ENCODE peak calls at places on chromosomes 11 and 22, in four cellular contexts. H is naive thymus-derived CD4-positive, alpha-beta T cell; P is tibial artery; B is kidney. V is an unnamed sample.

GRCh38 chr11:34126959-34127848 is 21.8 kb downstream of the NAT10 start:
- DNase-seq in H (no peak), P (no peak), B (no peak), V (no peak)

GRCh38 chr22:42425337-42425988 is 6.7 kb downstream of the NFAM1 start:
- DNase-seq in B (no peak), H (no peak), P (no peak), V (no peak)

GRCh38 chr22:40491990-40492631 is 121.7 kb downstream of the SGSM3 start:
- DNase-seq in H (peak; percentile 47), P (no peak), B (no peak), V (no peak)

GRCh38 chr11:130785376-130786110 is 130.7 kb downstream of the SNX19 start:
- DNase-seq in B (no peak), P (no peak), H (no peak), V (no peak)

GRCh38 chr22:40635940-40636379 is 559 bp downstream of the MRTFA start:
- DNase-seq in P (no peak), B (no peak), H (no peak), V (no peak)

GRCh38 chr22:19044381-19044780 is 77.8 kb downstream of the DGCR2 start:
- DNase-seq in P (no peak), B (peak; percentile 38), H (no peak), V (no peak)

GRCh38 chr11:103450241-103450640 is 341.0 kb downstream of the DYNC2H1 start:
- DNase-seq in B (no peak), H (no peak), P (no peak), V (no peak)

GRCh38 chr11:130719516-130719915 is 196.8 kb downstream of the SNX19 start:
- DNase-seq in H (no peak), B (no peak), P (no peak), V (no peak)

GRCh38 chr11:26070981-26071380 is 260.9 kb upstream of the ANO3 start:
- DNase-seq in P (no peak), B (no peak), H (no peak), V (no peak)

GRCh38 chr11:110249066-110249465 is 47.3 kb downstream of the RDX start:
- DNase-seq in B (no peak), H (peak; percentile 6), P (no peak), V (no peak)

GRCh38 chr11:90218606-90219005 is 4.2 kb downstream of the CHORDC1 start:
- DNase-seq in H (no peak), B (peak; percentile 68), P (no peak), V (no peak)

GRCh38 chr11:17219016-17219415 is 11.2 kb upstream of the PIK3C2A start:
- DNase-seq in B (no peak), H (no peak), P (no peak), V (no peak)

GRCh38 chr11:118052581-118053206 is 24.2 kb upstream of the TMPRSS4 start:
- DNase-seq in H (no peak), P (no peak), B (no peak), V (no peak)

GRCh38 chr11:803770-804598 is 1.0 kb downstream of the PIDD1 start:
- DNase-seq in H (no peak), P (no peak), B (no peak), V (no peak)

GRCh38 chr11:11786771-11787170 is 55.0 kb upstream of the USP47 start:
- DNase-seq in B (no peak), P (no peak), H (no peak), V (no peak)

GRCh38 chr11:119739021-119739703 is 10.2 kb upstream of the NECTIN1 start:
- DNase-seq in H (no peak), B (no peak), P (no peak), V (no peak)

GRCh38 chr11:57345555-57346151 is 7.5 kb downstream of the P2RX3 start:
- DNase-seq in B (no peak), P (peak; percentile 74), H (peak; percentile 60), V (peak; percentile 47)

GRCh38 chr11:10349806-10350205 is 44.9 kb downstream of the ADM start:
- DNase-seq in P (no peak), B (no peak), H (no peak), V (no peak)

GRCh38 chr11:123430736-123431356 is 777 bp downstream of the GRAMD1B start:
- DNase-seq in H (peak; percentile 55), B (peak; percentile 88), P (peak; percentile 62), V (peak; percentile 43)

GRCh38 chr11:62394825-62395538 is 23.9 kb upstream of the SCGB1A1 start:
- DNase-seq in B (peak; percentile 93), H (peak; percentile 54), P (peak; percentile 75), V (no peak)

GRCh38 chr11:19441752-19442553 is 201.2 kb upstream of the E2F8 start:
- DNase-seq in P (peak; percentile 70), H (no peak), B (peak; percentile 66), V (no peak)

GRCh38 chr11:27711725-27712124 is 11.5 kb upstream of the BDNF start:
- DNase-seq in H (no peak), P (no peak), B (no peak), V (no peak)

GRCh38 chr11:2581931-2582435 is 117.8 kb downstream of the KCNQ1OT1 start:
- DNase-seq in B (peak; percentile 54), P (peak; percentile 9), H (no peak), V (peak; percentile 5)

GRCh38 chr11:122772945-122773344 is 65.4 kb upstream of the CRTAM start:
- DNase-seq in P (no peak), B (no peak), H (no peak), V (no peak)

GRCh38 chr11:88405853-88406252 is 68.3 kb upstream of the CTSC start:
- DNase-seq in P (no peak), B (no peak), H (no peak), V (no peak)

GRCh38 chr11:45252134-45252856 is 33.8 kb downstream of the SYT13 start:
- DNase-seq in P (no peak), H (no peak), B (no peak), V (no peak)

GRCh38 chr22:48299124-48299523 is 1528.5 kb downstream of the BRD1 start:
- DNase-seq in H (no peak), P (no peak), B (no peak), V (no peak)
- H3K9me3 ChIP-seq in H (no peaks in the 10 kb centered on the region), P (no peaks in the 10 kb centered on the region), B (no peaks in the 10 kb centered on the region), V (no peaks in the 10 kb centered on the region)

DNA sequence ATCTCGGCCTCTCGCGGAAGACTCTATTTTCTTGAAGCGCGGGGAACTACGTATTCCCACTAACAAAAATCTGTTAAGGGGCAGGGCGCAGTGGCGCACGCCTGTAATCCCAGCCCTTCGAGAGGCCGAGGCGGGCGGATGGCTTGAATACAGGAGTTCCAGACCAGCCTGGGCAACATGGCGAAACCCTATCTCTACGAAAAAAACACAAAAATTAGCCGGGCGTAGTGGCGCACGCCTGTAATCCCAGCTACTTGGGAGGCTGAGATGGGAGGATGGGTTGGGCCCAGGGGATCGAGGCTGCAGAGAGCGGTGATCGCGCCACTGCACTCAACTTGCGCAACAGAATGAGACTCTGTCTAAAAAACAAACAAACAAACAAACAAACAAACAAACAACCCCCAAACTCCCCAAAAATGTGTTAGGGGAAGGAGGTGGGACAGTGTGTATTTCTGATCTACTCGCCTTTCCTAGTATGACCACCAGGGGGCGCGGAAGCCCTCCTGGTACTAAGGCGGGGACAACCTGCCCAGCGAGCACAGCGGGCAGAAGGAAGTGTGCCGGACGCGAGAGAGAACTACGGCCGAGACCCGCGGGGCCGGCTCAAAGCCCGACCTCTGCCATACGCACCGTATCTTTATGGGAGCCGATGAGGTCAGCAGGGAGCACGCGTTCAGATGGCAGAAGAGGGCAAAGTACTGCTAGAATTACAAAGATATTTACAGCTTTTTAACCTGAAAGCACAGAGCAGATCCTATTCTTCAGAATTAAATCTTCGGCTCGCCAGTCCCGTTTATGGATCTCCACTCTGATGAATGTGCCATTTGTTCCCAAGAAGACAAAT is 1.3 kb upstream of the STX3 start:
- DNase-seq in H (peak; percentile 75), P (peak; percentile 89), B (peak; percentile 93), V (peak; percentile 69)
- H3K9me3 ChIP-seq in H (no peaks in the 10 kb centered on the region), P (no peaks in the 10 kb centered on the region), B (no peaks in the 10 kb centered on the region), V (no peaks in the 10 kb centered on the region)

DNA sequence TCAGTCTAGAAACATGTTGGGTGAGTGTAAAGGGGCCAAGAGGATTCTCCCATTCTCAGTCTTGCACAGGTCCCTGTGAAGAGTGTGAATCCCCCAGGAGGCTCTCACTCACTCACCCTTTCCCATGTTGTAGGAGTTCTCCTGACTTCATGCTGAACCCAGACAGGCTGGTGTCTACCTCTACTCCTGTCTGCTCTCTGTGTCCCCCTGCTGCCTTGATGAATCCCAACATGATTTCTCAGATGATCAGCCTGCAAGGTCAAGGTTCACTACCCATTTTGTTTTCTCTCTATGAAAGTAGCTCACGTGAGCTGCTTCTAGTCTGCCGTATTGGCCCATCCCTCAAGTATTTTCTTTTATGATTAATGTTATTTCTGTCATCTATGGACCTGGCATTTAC is 500.6 kb downstream of the ETS1 start:
- DNase-seq in P (no peak), B (no peak), H (peak; percentile 27), V (no peak)
- H3K9me3 ChIP-seq in P (no peaks in the 10 kb centered on the region), B (peaks cover 12% of the 10 kb centered on the region), H (peaks cover 6% of the 10 kb centered on the region), V (no peaks in the 10 kb centered on the region)

DNA sequence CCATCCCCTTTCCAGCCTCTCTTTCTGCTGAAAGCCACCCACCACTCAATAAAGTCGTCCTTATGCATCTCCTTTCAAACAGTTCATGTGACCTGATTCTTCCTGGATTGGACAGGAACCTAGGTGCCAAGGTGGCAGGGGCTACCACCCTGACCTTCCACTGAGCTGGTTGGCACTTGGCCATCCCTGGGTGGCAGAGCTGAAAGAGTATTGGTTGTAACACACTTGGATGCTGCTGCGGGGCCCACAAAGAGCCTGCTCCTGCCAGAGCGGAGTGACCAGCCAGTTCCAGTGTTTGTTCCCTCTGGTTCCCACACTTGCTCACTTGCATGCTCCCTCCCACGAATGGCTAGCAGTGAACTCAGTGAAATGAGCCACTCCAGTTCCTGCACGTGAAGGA is 57.2 kb upstream of the OR4C15 start:
- DNase-seq in B (no peak), H (no peak), P (no peak), V (no peak)
- H3K9me3 ChIP-seq in B (no peaks in the 10 kb centered on the region), H (peaks cover 17% of the 10 kb centered on the region), P (no peaks in the 10 kb centered on the region), V (no peaks in the 10 kb centered on the region)

GRCh38 chr11:6397156-6397555 is 6.9 kb downstream of the SMPD1 start:
- DNase-seq in P (no peak), H (no peak), B (no peak), V (no peak)

GRCh38 chr11:6400431-6401345 is 10.4 kb downstream of the SMPD1 start:
- DNase-seq in B (no peak), H (no peak), P (no peak), V (no peak)

GRCh38 chr11:6393989-6394670 is 3.9 kb downstream of the SMPD1 start:
- DNase-seq in P (no peak), B (no peak), H (no peak), V (no peak)

GRCh38 chr11:6395470-6396060 is 5.3 kb downstream of the SMPD1 start:
- DNase-seq in B (peak; percentile 69), P (no peak), H (no peak), V (no peak)

DNA sequence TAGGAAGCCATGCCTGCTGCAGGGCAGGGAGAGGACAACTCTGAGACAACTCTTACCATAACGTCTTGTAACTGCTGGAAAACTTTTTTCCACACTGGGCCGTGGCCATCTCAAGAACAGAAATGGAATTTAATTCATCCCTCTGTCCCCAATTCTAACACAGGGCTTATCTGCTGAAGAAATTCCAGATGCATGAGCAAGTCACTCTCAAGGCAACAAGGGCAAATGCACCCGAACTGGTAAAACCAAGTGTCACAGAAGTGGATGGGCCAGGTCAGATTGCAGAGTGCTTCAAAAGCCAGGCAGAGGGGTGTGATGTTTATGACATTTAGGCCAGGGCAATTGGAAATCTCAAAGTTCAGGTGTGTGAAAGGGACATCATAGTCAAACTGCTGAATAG is 7.4 kb downstream of the SMPD1 start:
- DNase-seq in H (no peak), B (no peak), P (no peak), V (no peak)
- H3K9me3 ChIP-seq in H (no peaks in the 10 kb centered on the region), B (no peaks in the 10 kb centered on the region), P (no peaks in the 10 kb centered on the region), V (no peaks in the 10 kb centered on the region)

V was measured in T-helper 17 cell.